ENCODE peak calls at places on chromosomes 7 and 10, in eight cellular contexts. Q is hepatocyte, I is colonic mucosa, B is A549, L is AG10803, U is astrocyte of the spinal cord, W is astrocyte of the cerebellum, S is fibroblast of pulmonary artery. E is an unnamed sample.

GRCh38 chr10:76902949-76903348 is 734.7 kb downstream of the KCNMA1 start:
- DNase-seq in Q (peak; percentile 64), I (peak; percentile 56), B (no peak), L (no peak), U (no peak), W (no peak), S (peak; percentile 17), E (peak; percentile 51)

GRCh38 chr7:71547426-71547825 is 415.5 kb downstream of the GALNT17 start:
- DNase-seq in Q (no peak), I (no peak), B (no peak), L (no peak), U (no peak), W (no peak), S (no peak), E (no peak)

GRCh38 chr7:148722340-148723165 is 23.9 kb downstream of the CUL1 start:
- DNase-seq in Q (no peak), I (no peak), B (no peak), L (no peak), U (no peak), W (no peak), S (peak; percentile 16), E (no peak)

GRCh38 chr7:116271980-116272886 is 61.9 kb downstream of the TES start:
- DNase-seq in Q (peak; percentile 69), I (peak; percentile 32), B (peak; percentile 84), L (peak; percentile 95), U (peak; percentile 95), W (peak; percentile 89), S (peak; percentile 95), E (peak; percentile 94)

GRCh38 chr10:86091216-86091615 is 275.4 kb downstream of the GRID1 start:
- DNase-seq in Q (no peak), I (no peak), B (no peak), L (no peak), U (no peak), W (no peak), S (no peak), E (no peak)

GRCh38 chr10:4646546-4646945 is 179.5 kb upstream of the AKR1E2 start:
- DNase-seq in Q (no peak), I (no peak), B (no peak), L (no peak), U (peak; percentile 68), W (no peak), S (no peak), E (peak; percentile 50)

GRCh38 chr7:94303736-94304135 is 91.0 kb upstream of the COL1A2 start:
- DNase-seq in Q (peak; percentile 79), I (peak; percentile 23), B (no peak), L (peak; percentile 86), U (peak; percentile 82), W (no peak), S (peak; percentile 86), E (no peak)

GRCh38 chr7:44971991-44972441 is 6.8 kb downstream of the MYO1G start:
- DNase-seq in Q (no peak), I (no peak), B (no peak), L (no peak), U (no peak), W (no peak), S (no peak), E (no peak)

GRCh38 chr10:97543025-97543546 is 29.5 kb upstream of the ANKRD2 start:
- DNase-seq in Q (peak; percentile 85), I (peak; percentile 63), B (peak; percentile 95), L (peak; percentile 99), U (peak; percentile 97), W (peak; percentile 88), S (peak; percentile 96), E (peak; percentile 97)

GRCh38 chr7:17774248-17774647 is 166.0 kb downstream of the SNX13 start:
- DNase-seq in Q (no peak), I (peak; percentile 18), B (no peak), L (peak; percentile 89), U (peak; percentile 87), W (peak; percentile 63), S (peak; percentile 70), E (peak; percentile 79)

GRCh38 chr10:119859422-119860258 is 13.0 kb downstream of the MCMBP start:
- DNase-seq in Q (peak; percentile 62), I (no peak), B (peak; percentile 24), L (peak; percentile 52), U (peak; percentile 67), W (peak; percentile 59), S (peak; percentile 75), E (peak; percentile 64)

GRCh38 chr10:47076949-47077348 is 165.7 kb downstream of the PTPN20 start:
- DNase-seq in Q (no peak), I (no peak), B (no peak), L (peak; percentile 17), U (no peak), W (no peak), S (peak; percentile 65), E (no peak)

GRCh38 chr7:42843209-42843800 is 68.6 kb downstream of the C7orf25 start:
- DNase-seq in Q (peak; percentile 71), I (peak; percentile 33), B (peak; percentile 36), L (peak; percentile 46), U (peak; percentile 47), W (peak; percentile 13), S (peak; percentile 62), E (peak; percentile 57)

GRCh38 chr7:139673230-139673629 is 104.6 kb downstream of the HIPK2 start:
- DNase-seq in Q (no peak), I (no peak), B (no peak), L (no peak), U (no peak), W (no peak), S (no peak), E (no peak)

GRCh38 chr7:21454182-21454581 is 26.3 kb downstream of the SP4 start:
- DNase-seq in Q (no peak), I (no peak), B (no peak), L (no peak), U (no peak), W (no peak), S (no peak), E (no peak)

GRCh38 chr7:151736403-151736909 is 140.5 kb downstream of the PRKAG2 start:
- DNase-seq in Q (peak; percentile 82), I (peak; percentile 34), B (peak; percentile 98), L (peak; percentile 93), U (peak; percentile 97), W (peak; percentile 92), S (peak; percentile 95), E (peak; percentile 66)

GRCh38 chr7:44402401-44403096 is 77.2 kb upstream of the CAMK2B start:
- DNase-seq in Q (no peak), I (no peak), B (no peak), L (no peak), U (no peak), W (no peak), S (no peak), E (no peak)

GRCh38 chr10:78203915-78204818 is 170.5 kb downstream of the RPS24 start:
- DNase-seq in Q (peak; percentile 81), I (no peak), B (no peak), L (peak; percentile 58), U (peak; percentile 5), W (no peak), S (peak; percentile 58), E (no peak)

GRCh38 chr10:100100651-100101525 is 19.2 kb upstream of the CPN1 start:
- DNase-seq in Q (peak; percentile 36), I (no peak), B (peak; percentile 65), L (peak; percentile 7), U (no peak), W (no peak), S (peak; percentile 32), E (peak; percentile 58)
- TF ChIP-seq CTCF in Q (peak; percentile 23), I (no peak), B (peak; percentile 64), L (peak; percentile 32), U (peak; percentile 28), W (no peak), S (peak; percentile 19), E (peak; percentile 37)

DNA sequence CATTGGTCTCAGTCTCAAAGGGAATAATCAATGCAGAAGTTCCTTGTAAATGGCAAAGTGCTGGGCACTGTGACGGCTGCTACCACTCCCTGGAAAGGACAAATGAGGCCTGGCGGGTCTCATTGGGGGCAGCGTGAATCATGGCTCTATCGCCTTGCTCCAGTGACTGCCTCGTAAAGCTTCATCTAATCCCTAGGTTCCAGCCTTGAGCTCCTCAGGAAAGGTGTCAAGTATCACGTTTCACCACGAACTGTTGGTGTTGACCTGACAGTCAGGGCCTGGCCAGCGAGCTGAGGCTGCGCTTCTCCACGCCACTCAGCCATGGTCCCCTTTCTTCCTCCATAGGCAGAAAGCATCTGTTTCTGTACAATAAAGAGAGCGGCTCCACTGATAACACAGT is 126.7 kb upstream of the ZNF32 start:
- DNase-seq in Q (no peak), I (no peak), B (no peak), L (no peak), U (no peak), W (no peak), S (no peak), E (no peak)
- H3K4me3 ChIP-seq in Q (no peak overlapping the region), I (no peak overlapping the region), B (no peak overlapping the region), L (no peak overlapping the region), U (no peak overlapping the region), W (no peak overlapping the region), S (no peak overlapping the region), E (no peak overlapping the region)

DNA sequence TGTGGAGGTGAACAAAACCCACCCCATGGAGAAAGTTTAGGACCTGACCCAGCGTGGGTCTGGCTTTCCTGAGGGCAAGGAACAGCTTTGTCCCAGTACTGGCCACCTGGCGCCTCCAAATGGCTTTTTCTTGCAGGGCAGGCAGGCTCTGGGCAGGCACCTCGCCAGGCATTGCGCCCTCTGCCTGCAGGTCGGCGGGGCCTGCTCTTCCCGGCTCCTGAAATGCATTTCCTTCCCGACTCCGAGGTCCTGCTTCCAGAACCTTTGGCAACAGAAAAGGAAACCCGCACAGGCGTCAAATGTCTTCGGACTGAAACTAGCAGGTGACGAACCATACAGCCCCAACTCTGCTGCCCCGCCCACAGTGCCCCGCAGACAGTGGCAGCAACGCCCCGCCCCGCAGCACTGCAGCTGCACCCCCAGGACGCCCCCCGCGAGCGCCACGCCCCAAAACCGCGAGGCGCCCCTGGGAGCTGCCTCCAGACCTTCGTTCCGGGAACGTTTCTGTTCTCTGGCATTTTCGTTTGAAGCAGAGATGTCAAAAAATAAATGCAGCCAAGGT is 65.5 kb downstream of the C10orf143 start:
- DNase-seq in Q (no peak), I (peak; percentile 13), B (no peak), L (peak; percentile 49), U (no peak), W (no peak), S (no peak), E (no peak)
- TF ChIP-seq CTCF in Q (no peak), I (no peak), B (peak; percentile 8), L (peak; percentile 51), U (no peak), W (no peak), S (no peak), E (no peak)

GRCh38 chr7:143287321-143287934 is 723 bp upstream of the CASP2 start:
- DNase-seq in Q (no peak), I (no peak), B (no peak), L (no peak), U (no peak), W (no peak), S (no peak), E (no peak)
- H3K4me3 ChIP-seq in Q (no peak overlapping the region), I (peak overlapping the region; percentile 89), B (peak overlapping the region; percentile 91), L (peak overlapping the region; percentile 57), U (peak overlapping the region; percentile 32), W (peak overlapping the region; percentile 92), S (peak overlapping the region; percentile 86), E (peak overlapping the region; percentile 14)

GRCh38 chr7:731440-732085 is 4.5 kb upstream of the PRKAR1B start:
- DNase-seq in Q (no peak), I (no peak), B (no peak), L (no peak), U (no peak), W (no peak), S (no peak), E (no peak)
- TF ChIP-seq CTCF in Q (no peak), I (no peak), B (no peak), L (no peak), U (no peak), W (no peak), S (no peak), E (no peak)

E was measured in epithelial cell of esophagus.